ENCODE peak calls at places on chromosomes 2 and 18, in six cellular contexts. V is B cell, M is GM23338, L is AG04450, H is nephron progenitor cell, D is MCF 10A. Q is an unnamed sample.

GRCh38 chr2:207041279-207041678 is 102.0 kb downstream of the CPO start:
- DNase-seq in V (no peak), M (peak; percentile 53), L (no peak), H (no peak), D (no peak), Q (no peak)

GRCh38 chr2:17934721-17935120 is 56.3 kb downstream of the KCNS3 start:
- DNase-seq in V (no peak), M (no peak), L (peak; percentile 39), H (no peak), D (no peak), Q (no peak)

GRCh38 chr2:240781471-240782220 is 38.4 kb downstream of the KIF1A start:
- DNase-seq in V (no peak), M (no peak), L (no peak), H (no peak), D (no peak), Q (no peak)

GRCh38 chr2:239544846-239545465 is 144.1 kb upstream of the HDAC4 start:
- DNase-seq in V (no peak), M (no peak), L (no peak), H (no peak), D (no peak), Q (no peak)

GRCh38 chr18:35917043-35917442 is 55.4 kb upstream of the RMP24 start:
- DNase-seq in V (no peak), M (peak; percentile 33), L (no peak), H (no peak), D (peak; percentile 18), Q (no peak)

GRCh38 chr2:127046579-127046978 is 60.4 kb downstream of the BIN1 start:
- DNase-seq in V (no peak), M (no peak), L (no peak), H (no peak), D (no peak), Q (no peak)

GRCh38 chr2:135532581-135532980 is 1.3 kb downstream of the R3HDM1 start:
- DNase-seq in V (no peak), M (no peak), L (no peak), H (no peak), D (peak; percentile 34), Q (no peak)

GRCh38 chr2:137964066-137964858 is at the start of gene HNMT:
- DNase-seq in V (no peak), M (peak; percentile 49), L (no peak), H (peak; percentile 36), D (peak; percentile 59), Q (peak; percentile 18)

GRCh38 chr2:157840568-157841156 is 35.5 kb downstream of the ACVR1 start:
- DNase-seq in V (no peak), M (no peak), L (no peak), H (no peak), D (peak; percentile 15), Q (no peak)

GRCh38 chr18:56815926-56816325 is 164.8 kb downstream of the WDR7 start:
- DNase-seq in V (no peak), M (no peak), L (no peak), H (no peak), D (peak; percentile 13), Q (no peak)

GRCh38 chr18:6757966-6758365 is 28.4 kb downstream of the ARHGAP28 start:
- DNase-seq in V (no peak), M (no peak), L (no peak), H (no peak), D (no peak), Q (no peak)

GRCh38 chr2:71667256-71668182 is 214.2 kb downstream of the DYSF start:
- DNase-seq in V (no peak), M (no peak), L (no peak), H (no peak), D (no peak), Q (peak; percentile 0)

GRCh38 chr2:67260348-67261277 is 136.5 kb upstream of the ETAA1 start:
- DNase-seq in V (no peak), M (no peak), L (peak; percentile 100), H (no peak), D (peak; percentile 79), Q (no peak)

GRCh38 chr2:15784106-15784885 is 156.1 kb upstream of the MYCN start:
- DNase-seq in V (no peak), M (no peak), L (no peak), H (no peak), D (no peak), Q (no peak)

GRCh38 chr18:75346671-75347070 is 80.8 kb downstream of the SMIM21 start:
- DNase-seq in V (no peak), M (no peak), L (no peak), H (no peak), D (no peak), Q (no peak)

GRCh38 chr2:113167115-113167932 is 6.4 kb upstream of the PSD4 start:
- DNase-seq in V (no peak), M (no peak), L (no peak), H (no peak), D (no peak), Q (no peak)

GRCh38 chr2:23901966-23902942 is 24.7 kb downstream of the ATAD2B start:
- DNase-seq in V (no peak), M (no peak), L (no peak), H (no peak), D (peak; percentile 76), Q (no peak)

GRCh38 chr18:75070625-75071483 is 138.1 kb downstream of the PTGR3 start:
- DNase-seq in V (peak; percentile 67), M (no peak), L (peak; percentile 49), H (no peak), D (peak; percentile 86), Q (no peak)

GRCh38 chr2:67221266-67221665 is 175.9 kb upstream of the ETAA1 start:
- DNase-seq in V (no peak), M (no peak), L (no peak), H (no peak), D (no peak), Q (no peak)

GRCh38 chr2:12556762-12557161 is 160.0 kb upstream of the TRIB2 start:
- DNase-seq in V (no peak), M (no peak), L (no peak), H (no peak), D (peak; percentile 58), Q (no peak)

GRCh38 chr18:60549338-60549960 is 176.9 kb upstream of the MC4R start:
- DNase-seq in V (no peak), M (peak; percentile 89), L (peak; percentile 51), H (peak; percentile 31), D (peak; percentile 53), Q (peak; percentile 28)

GRCh38 chr2:213764849-213765248 is 480.6 kb downstream of the SPAG16 start:
- DNase-seq in V (no peak), M (no peak), L (no peak), H (no peak), D (no peak), Q (no peak)

GRCh38 chr18:8301427-8302172 is 307.6 kb upstream of the RAB12 start:
- DNase-seq in V (no peak), M (no peak), L (peak; percentile 6), H (no peak), D (peak; percentile 5), Q (no peak)

GRCh38 chr2:2057125-2057721 is 273.9 kb downstream of the MYT1L start:
- DNase-seq in V (no peak), M (peak; percentile 84), L (no peak), H (no peak), D (peak; percentile 91), Q (no peak)

GRCh38 chr2:62662548-62662947 is 43.0 kb upstream of the EHBP1 start:
- DNase-seq in V (no peak), M (peak; percentile 10), L (no peak), H (no peak), D (no peak), Q (no peak)

GRCh38 chr18:31419457-31419932 is 28.0 kb upstream of the DSG3 start:
- DNase-seq in V (no peak), M (no peak), L (no peak), H (no peak), D (peak; percentile 35), Q (no peak)
- TF ChIP-seq CTCF in V (no peak), M (no peak), L (no peak), H (no peak), D (peak; percentile 8), Q (no peak)

DNA sequence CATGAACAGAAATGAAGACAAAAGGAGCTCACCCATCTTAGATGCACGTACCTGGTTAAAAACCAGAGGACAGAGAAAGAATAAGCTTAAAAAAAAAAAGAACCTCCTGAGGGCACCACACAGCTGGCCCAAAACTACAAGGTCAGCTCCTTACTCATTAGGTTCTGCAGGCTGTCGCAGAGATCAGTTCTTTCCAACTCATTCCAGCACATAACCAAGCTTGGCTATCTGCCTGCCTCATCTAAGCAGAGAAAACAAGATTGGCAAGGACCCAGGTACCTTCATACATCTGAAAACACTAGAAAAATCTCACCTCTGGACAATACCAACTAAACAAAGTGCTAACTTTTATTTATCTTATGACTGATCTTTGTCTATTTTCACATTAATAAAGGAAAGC is 89.9 kb downstream of the NOL10 start:
- DNase-seq in V (no peak), M (no peak), L (no peak), H (no peak), D (no peak), Q (no peak)
- TF ChIP-seq CTCF in V (no peak), M (no peak), L (no peak), H (no peak), D (no peak), Q (no peak)

DNA sequence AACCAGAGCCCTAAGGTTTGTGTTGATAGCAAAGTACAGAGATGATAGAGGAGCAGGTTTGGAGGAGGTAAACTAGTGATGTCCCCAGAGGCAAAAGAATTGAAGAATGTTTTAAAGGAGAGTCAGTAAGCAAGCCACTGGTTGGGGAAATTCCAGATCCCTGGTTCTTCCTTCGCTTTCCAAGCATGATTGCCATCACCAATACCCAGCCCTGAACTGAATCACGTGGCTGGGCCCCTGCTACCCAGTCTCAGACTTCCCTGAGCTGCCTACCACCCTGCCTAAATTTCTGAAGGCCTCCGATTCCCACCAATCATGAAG is 310.8 kb upstream of the STON1 start:
- DNase-seq in V (no peak), M (no peak), L (no peak), H (no peak), D (no peak), Q (no peak)
- TF ChIP-seq CTCF in V (no peak), M (no peak), L (no peak), H (no peak), D (no peak), Q (no peak)

GRCh38 chr2:108614659-108615058 is 80.4 kb downstream of the LIMS1 start:
- DNase-seq in V (no peak), M (no peak), L (no peak), H (no peak), D (no peak), Q (no peak)

GRCh38 chr2:108616731-108617161 is 82.5 kb downstream of the LIMS1 start:
- DNase-seq in V (no peak), M (no peak), L (no peak), H (no peak), D (no peak), Q (no peak)

GRCh38 chr2:108615480-108616090 is 81.3 kb downstream of the LIMS1 start:
- DNase-seq in V (no peak), M (no peak), L (no peak), H (no peak), D (no peak), Q (no peak)

GRCh38 chr2:108614043-108614435 is 79.8 kb downstream of the LIMS1 start:
- DNase-seq in V (no peak), M (no peak), L (no peak), H (no peak), D (no peak), Q (no peak)

DNA sequence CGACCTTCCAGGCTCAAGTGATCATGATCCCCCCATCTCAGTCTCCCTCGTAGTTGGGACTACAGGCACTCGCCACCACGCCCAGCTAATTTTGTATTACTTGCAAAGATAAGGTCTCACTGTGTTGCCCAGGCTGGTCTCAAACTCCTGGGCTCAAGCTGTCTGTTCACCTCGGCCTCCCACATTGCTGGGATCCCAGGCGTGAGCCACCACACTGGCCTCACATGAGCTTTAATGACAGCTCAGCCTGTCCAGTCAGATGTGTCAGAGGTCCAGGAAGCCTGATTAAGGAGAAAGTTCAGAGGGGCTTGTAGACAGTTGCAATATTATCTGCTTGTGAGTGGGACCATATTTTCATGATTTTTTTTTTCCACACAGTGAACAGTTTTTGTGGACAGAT is 82.0 kb downstream of the LIMS1 start:
- DNase-seq in V (no peak), M (no peak), L (no peak), H (no peak), D (no peak), Q (no peak)
- TF ChIP-seq CTCF in V (no peak), M (no peak), L (no peak), H (no peak), D (no peak), Q (no peak)